ENCODE peak calls at places on chromosome 22, in five cellular contexts. U is Peyer's patch, B is AG09319, D is retinal pigment epithelial cell, P is endothelial cell. S is an unnamed sample.

GRCh38 chr22:30902496-30903357 is 65.8 kb downstream of the MORC2 start:
- DNase-seq in P (no peak), B (no peak), D (no peak), U (no peak), S (peak)

GRCh38 chr22:20611418-20611817 is 104.0 kb downstream of the MED15 start:
- DNase-seq in B (no peak), P (no peak), D (no peak), U (peak), S (no peak)

GRCh38 chr22:37028692-37029674 is 9.4 kb downstream of the MPST start:
- DNase-seq in U (peak), D (no peak), B (no peak), P (no peak), S (no peak)

GRCh38 chr22:28978158-28978557 is 83.5 kb downstream of the C22orf31 start:
- DNase-seq in D (no peak), U (no peak), B (no peak), P (no peak), S (no peak)

GRCh38 chr22:27474711-27475547 is 326.6 kb downstream of the MN1 start:
- DNase-seq in D (peak), B (no peak), U (no peak), P (no peak), S (no peak)

GRCh38 chr22:46696225-46696518 is 41.9 kb downstream of the CERK start:
- DNase-seq in D (no peak), B (no peak), U (no peak), P (no peak), S (no peak)

GRCh38 chr22:32649515-32650200 is 151.8 kb upstream of the TIMP3 start:
- DNase-seq in P (no peak), B (no peak), D (no peak), U (no peak), S (no peak)

GRCh38 chr22:46425011-46425410 is 89.5 kb downstream of the TRMU start:
- DNase-seq in D (no peak), P (no peak), U (no peak), B (no peak), S (no peak)

GRCh38 chr22:44965171-44965570 is 44.6 kb downstream of the PHF21B start:
- DNase-seq in U (no peak), B (no peak), D (no peak), P (no peak), S (no peak)

GRCh38 chr22:30270841-30271240 is 4.2 kb upstream of the OSM start:
- DNase-seq in U (no peak), P (no peak), B (no peak), D (no peak), S (no peak)

GRCh38 chr22:36196254-36197064 is 5.2 kb downstream of the APOL4 start:
- DNase-seq in B (no peak), P (no peak), U (no peak), D (no peak), S (no peak)

GRCh38 chr22:45608763-45609180 is 62.9 kb upstream of the ATXN10 start:
- DNase-seq in B (no peak), U (peak), D (peak), P (no peak), S (no peak)

GRCh38 chr22:46931414-46931813 is 169.0 kb downstream of the TBC1D22A start:
- DNase-seq in P (no peak), U (no peak), B (no peak), D (no peak), S (no peak)

GRCh38 chr22:33210129-33210784 is 152.1 kb upstream of the SYN3 start:
- DNase-seq in D (no peak), U (no peak), P (peak), B (no peak), S (peak)

GRCh38 chr22:46674367-46674781 is 54.2 kb downstream of the GRAMD4 start:
- DNase-seq in U (no peak), B (no peak), P (no peak), D (no peak), S (peak)

GRCh38 chr22:46588279-46589140 is 31.7 kb upstream of the GRAMD4 start:
- DNase-seq in B (no peak), P (no peak), D (no peak), U (peak), S (no peak)

GRCh38 chr22:42649261-42650056 is at the start of gene CYB5R3:
- DNase-seq in B (peak), U (peak), P (peak), D (no peak), S (peak)
- TF ChIP-seq CTCF in B (no peak), U (no peak), P (no peak), D (no peak), S (no peak)

GRCh38 chr22:21713428-21714058 is 22.1 kb downstream of the YPEL1 start:
- DNase-seq in D (no peak), P (no peak), U (no peak), B (no peak), S (no peak)
- TF ChIP-seq CTCF in D (no peak), P (no peak), U (peak), B (no peak), S (no peak)

GRCh38 chr22:26362471-26362870 is 66.6 kb upstream of the ASPHD2 start:
- DNase-seq in B (no peak), D (no peak), P (no peak), U (no peak), S (no peak)

GRCh38 chr22:26360169-26360885 is 68.7 kb upstream of the ASPHD2 start:
- DNase-seq in B (peak), U (peak), D (peak), P (peak), S (peak)

GRCh38 chr22:26367402-26368245 is 61.4 kb upstream of the ASPHD2 start:
- DNase-seq in B (no peak), P (peak), U (no peak), D (no peak), S (peak)

GRCh38 chr22:26359156-26359555 is 69.9 kb upstream of the ASPHD2 start:
- DNase-seq in U (no peak), B (no peak), P (no peak), D (no peak), S (no peak)

GRCh38 chr22:26364066-26365015 is 64.7 kb upstream of the ASPHD2 start:
- DNase-seq in P (peak), B (peak), D (peak), U (no peak), S (peak)
- TF ChIP-seq CTCF in P (peak), B (peak), D (peak), U (peak), S (peak)

DNA sequence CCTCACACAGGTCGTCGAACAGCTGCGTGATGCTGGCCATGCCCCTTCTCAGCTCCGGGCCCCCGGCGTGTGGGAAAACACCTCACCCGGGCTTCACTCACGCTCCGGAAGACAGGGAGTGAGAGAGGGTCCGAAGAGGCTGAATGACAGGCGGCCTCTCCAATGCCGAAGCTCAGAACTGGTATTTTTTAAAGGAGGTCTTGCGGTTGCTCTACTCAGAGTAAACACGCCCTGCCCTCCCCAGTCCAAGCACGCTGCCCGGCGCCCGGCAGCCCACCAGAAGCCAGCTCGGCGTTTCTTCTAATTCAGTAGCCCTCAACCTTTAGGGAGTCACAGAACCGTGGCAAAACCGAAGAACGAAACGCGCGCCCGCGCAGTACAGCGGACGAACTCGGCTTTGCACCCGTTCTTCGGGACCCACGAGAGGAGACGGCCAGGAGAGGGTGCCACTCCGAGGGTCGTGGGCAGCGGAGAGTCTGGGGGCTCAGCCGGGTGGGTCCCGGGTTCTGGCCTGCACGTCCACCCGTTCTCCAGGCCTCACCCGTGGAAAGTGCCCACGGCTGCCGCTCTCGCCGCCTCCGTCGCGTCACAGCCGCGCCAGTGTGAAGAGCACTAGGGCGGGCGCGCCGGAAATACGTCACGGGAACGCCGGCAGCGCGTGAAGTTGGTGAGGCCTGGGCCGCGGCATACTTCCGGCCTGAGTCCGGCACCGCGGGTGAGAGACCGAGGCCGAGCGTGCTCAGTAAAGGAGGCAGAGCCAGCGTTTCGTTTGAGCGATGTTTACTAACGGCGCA is at the start of gene TUBGCP6:
- DNase-seq in D (peak), B (peak), P (peak), U (peak), S (peak)
- TF ChIP-seq CTCF in D (peak), B (peak), P (no peak), U (peak), S (no peak)

DNA sequence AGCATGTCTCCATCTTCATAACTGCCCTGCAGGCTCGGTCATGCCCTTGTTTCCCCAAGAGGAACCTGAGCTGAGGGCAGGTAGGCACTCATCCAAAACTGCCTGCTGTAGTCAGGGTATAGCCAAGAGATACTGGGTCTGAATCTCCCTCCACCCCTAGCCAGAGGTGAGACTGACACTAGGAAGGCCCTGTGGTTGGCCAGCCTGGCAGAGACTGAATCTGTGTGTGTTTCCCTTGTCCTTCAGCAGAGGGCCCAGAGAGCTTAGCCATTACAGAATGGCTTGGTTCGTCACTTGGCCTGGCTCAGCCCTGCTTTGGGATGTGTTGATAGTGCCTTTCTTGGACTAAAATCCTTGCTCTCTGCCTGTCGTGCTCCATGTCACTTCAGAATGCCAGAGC is 79.3 kb upstream of the SUSD2 start:
- DNase-seq in P (no peak), D (no peak), B (no peak), U (peak), S (no peak)
- TF ChIP-seq CTCF in P (no peak), D (peak), B (no peak), U (no peak), S (no peak)

GRCh38 chr22:17096095-17096494 is 11.3 kb downstream of the IL17RA start:
- DNase-seq in P (no peak), B (no peak), D (no peak), U (no peak), S (no peak)

GRCh38 chr22:17093081-17093480 is 8.3 kb downstream of the IL17RA start:
- DNase-seq in B (no peak), P (no peak), U (no peak), D (no peak), S (no peak)

GRCh38 chr22:17097062-17097461 is 12.3 kb downstream of the IL17RA start:
- DNase-seq in D (no peak), B (no peak), P (no peak), U (no peak), S (no peak)

GRCh38 chr22:17097701-17098100 is 12.9 kb downstream of the IL17RA start:
- DNase-seq in B (no peak), D (no peak), P (no peak), U (peak), S (no peak)

DNA sequence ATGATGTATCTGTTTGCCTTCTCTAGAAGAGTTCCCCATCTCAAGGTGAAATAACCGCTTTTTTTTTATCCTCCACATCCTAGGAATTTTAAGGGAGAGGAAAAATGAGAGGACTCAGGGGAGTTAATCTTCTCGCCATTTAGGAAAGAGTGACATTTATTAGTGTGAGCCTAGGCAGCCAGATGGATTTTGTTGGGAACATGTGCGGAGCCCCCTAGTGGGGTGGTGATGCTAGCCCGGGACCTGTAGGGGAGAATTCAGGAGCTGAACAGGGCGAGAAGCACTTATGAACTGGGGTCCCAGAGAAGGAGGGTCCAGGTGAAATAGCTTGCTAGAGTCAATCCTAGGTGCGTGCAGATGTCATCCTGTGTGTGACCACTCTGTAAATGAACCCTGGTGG is 10.7 kb downstream of the IL17RA start:
- DNase-seq in B (no peak), P (peak), D (no peak), U (peak), S (no peak)
- TF ChIP-seq CTCF in B (peak), P (peak), D (peak), U (no peak), S (no peak)

DNA sequence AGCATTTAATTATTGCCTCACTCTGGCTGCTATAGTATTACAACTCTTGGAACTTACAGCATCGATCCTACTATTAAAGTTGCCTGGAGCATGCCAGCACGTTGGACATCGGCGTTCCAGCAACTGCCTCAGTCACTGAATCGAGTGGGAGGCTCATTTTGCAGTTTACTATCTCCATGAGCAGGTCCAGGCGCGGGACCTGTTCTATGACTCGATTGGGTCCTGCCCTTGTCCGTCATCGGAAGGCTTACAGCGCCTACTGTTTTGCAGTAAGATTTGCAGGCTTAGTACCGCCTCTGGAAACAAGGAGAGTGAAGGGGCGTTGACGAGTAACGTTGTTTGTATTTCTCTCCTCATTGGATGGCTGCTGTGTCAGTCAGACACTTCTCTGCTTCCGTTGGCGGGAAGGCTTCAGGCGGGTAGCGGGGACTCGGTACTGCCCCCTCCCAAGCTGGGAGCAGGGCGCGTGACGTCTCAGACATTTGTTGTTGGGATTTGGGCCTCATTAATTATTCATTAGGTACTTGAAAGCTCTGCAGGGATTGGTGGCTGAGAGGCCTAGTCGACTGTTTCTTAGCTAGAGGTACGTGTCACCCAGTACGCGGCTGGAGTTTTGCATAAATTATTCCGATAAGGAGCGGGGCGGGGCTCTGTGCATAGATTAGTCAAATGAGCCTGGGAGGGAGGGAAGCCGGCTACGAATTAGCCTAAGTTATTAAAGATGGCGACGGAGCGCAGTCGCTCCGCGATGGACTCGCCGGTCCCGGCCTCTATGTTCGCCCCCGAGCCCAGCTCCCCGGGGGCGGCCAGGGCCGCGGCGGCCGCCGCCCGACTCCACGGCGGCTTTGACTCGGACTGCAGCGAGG is at the start of gene GTPBP1:
- DNase-seq in B (peak), U (peak), P (peak), D (peak), S (peak)
- TF ChIP-seq CTCF in B (peak), U (no peak), P (no peak), D (no peak), S (no peak)

GRCh38 chr22:22460060-22460459 is 48.5 kb downstream of the ZNF280B start:
- DNase-seq in P (no peak), D (no peak), B (no peak), U (no peak), S (no peak)

GRCh38 chr22:22461583-22461982 is 47.0 kb downstream of the ZNF280B start:
- DNase-seq in U (no peak), P (no peak), B (no peak), D (no peak), S (no peak)

GRCh38 chr22:22461111-22461510 is 47.4 kb downstream of the ZNF280B start:
- DNase-seq in U (no peak), D (no peak), B (no peak), P (no peak), S (no peak)

GRCh38 chr22:22458896-22459588 is 49.5 kb downstream of the ZNF280B start:
- DNase-seq in U (no peak), B (no peak), D (no peak), P (no peak), S (no peak)

GRCh38 chr22:22460635-22461034 is 47.9 kb downstream of the ZNF280B start:
- DNase-seq in B (no peak), D (no peak), U (no peak), P (no peak), S (no peak)
- TF ChIP-seq CTCF in B (peak), D (peak), U (no peak), P (peak), S (peak)

DNA sequence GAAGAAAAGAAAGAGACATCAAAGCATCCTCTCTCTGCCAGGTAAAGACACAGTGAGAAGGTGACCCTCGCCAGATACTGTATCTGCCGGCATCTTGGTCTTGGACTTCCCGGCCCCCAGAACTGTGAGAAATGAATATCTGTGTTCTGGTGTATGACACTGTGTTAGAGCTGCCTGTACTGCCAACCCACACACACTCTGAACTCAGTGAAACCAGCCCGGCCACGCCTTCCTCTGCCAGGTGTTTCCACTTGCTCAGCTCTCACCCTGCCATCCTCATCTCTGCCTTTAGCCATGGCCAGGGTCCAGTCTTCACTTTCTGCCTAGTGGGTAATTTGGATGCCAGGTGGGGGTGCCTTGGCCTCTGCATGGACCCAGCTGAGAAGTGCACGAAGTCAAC is 24.0 kb downstream of the CBX7 start:
- DNase-seq in P (no peak), U (peak), D (no peak), B (no peak), S (no peak)
- TF ChIP-seq CTCF in P (no peak), U (no peak), D (no peak), B (no peak), S (no peak)